ENCODE peak calls at places on chromosomes 5 and 9, in four cellular contexts. One of them, this sample, is unnamed.

GRCh38 chr9:91004484-91004883 is 202.9 kb downstream of the SYK start:
- DNase-seq in HTR-8/SVneo: no peak
- DNase-seq in NCI-H1092 treated with DMSO at 0.1 percent for 48 hours: no peak
- DNase-seq in H7: no peak
- DNase-seq in this sample: no peak

GRCh38 chr9:8052991-8053390 is 253.4 kb upstream of the DMAC1 start:
- DNase-seq in HTR-8/SVneo: no peak
- DNase-seq in H7: no peak
- DNase-seq in NCI-H1092 treated with DMSO at 0.1 percent for 48 hours: no peak
- DNase-seq in this sample: no peak

GRCh38 chr5:31120642-31120948 is 72.9 kb upstream of the CDH6 start:
- DNase-seq in H7: no peak
- DNase-seq in NCI-H1092 treated with DMSO at 0.1 percent for 48 hours: no peak
- DNase-seq in HTR-8/SVneo: no peak
- DNase-seq in this sample: no peak

GRCh38 chr9:69527454-69527853 is 144.7 kb downstream of the APBA1 start:
- DNase-seq in HTR-8/SVneo: no peak
- DNase-seq in NCI-H1092 treated with DMSO at 0.1 percent for 48 hours: peak
- DNase-seq in H7: no peak
- DNase-seq in this sample: no peak

GRCh38 chr5:21688655-21689054 is 1164.5 kb downstream of the CDH12 start:
- DNase-seq in H7: no peak
- DNase-seq in NCI-H1092 treated with DMSO at 0.1 percent for 48 hours: no peak
- DNase-seq in HTR-8/SVneo: no peak
- DNase-seq in this sample: no peak

GRCh38 chr9:71237051-71237450 is 115.6 kb upstream of the TRPM3 start:
- DNase-seq in HTR-8/SVneo: no peak
- DNase-seq in H7: no peak
- DNase-seq in NCI-H1092 treated with DMSO at 0.1 percent for 48 hours: no peak
- DNase-seq in this sample: no peak

GRCh38 chr9:77092536-77092935 is 73.1 kb downstream of the FOXB2 start:
- DNase-seq in HTR-8/SVneo: no peak
- DNase-seq in H7: peak
- DNase-seq in NCI-H1092 treated with DMSO at 0.1 percent for 48 hours: no peak
- DNase-seq in this sample: peak

GRCh38 chr5:40410939-40411635 is 268.6 kb upstream of the PTGER4 start:
- DNase-seq in H7: no peak
- DNase-seq in NCI-H1092 treated with DMSO at 0.1 percent for 48 hours: no peak
- DNase-seq in HTR-8/SVneo: no peak
- DNase-seq in this sample: no peak

GRCh38 chr5:148094336-148094735 is 30.6 kb downstream of the SPINK5 start:
- DNase-seq in H7: no peak
- DNase-seq in HTR-8/SVneo: no peak
- DNase-seq in NCI-H1092 treated with DMSO at 0.1 percent for 48 hours: no peak
- DNase-seq in this sample: no peak

GRCh38 chr5:160460377-160461049 is 38.9 kb downstream of the PTTG1 start:
- DNase-seq in HTR-8/SVneo: no peak
- DNase-seq in H7: no peak
- DNase-seq in NCI-H1092 treated with DMSO at 0.1 percent for 48 hours: no peak
- DNase-seq in this sample: no peak

GRCh38 chr9:17005085-17005484 is 129.8 kb upstream of the CNTLN start:
- DNase-seq in NCI-H1092 treated with DMSO at 0.1 percent for 48 hours: peak
- DNase-seq in H7: no peak
- DNase-seq in HTR-8/SVneo: no peak
- DNase-seq in this sample: peak

GRCh38 chr9:107389617-107390071 is 99.9 kb downstream of the KLF4 start:
- DNase-seq in HTR-8/SVneo: no peak
- DNase-seq in H7: no peak
- DNase-seq in NCI-H1092 treated with DMSO at 0.1 percent for 48 hours: no peak
- DNase-seq in this sample: no peak

GRCh38 chr5:107422494-107422893 is 248.2 kb downstream of the EFNA5 start:
- DNase-seq in NCI-H1092 treated with DMSO at 0.1 percent for 48 hours: no peak
- DNase-seq in H7: no peak
- DNase-seq in HTR-8/SVneo: no peak
- DNase-seq in this sample: peak

GRCh38 chr9:132877818-132878694 is at the start of gene AK8:
- DNase-seq in H7: peak
- DNase-seq in NCI-H1092 treated with DMSO at 0.1 percent for 48 hours: peak
- DNase-seq in HTR-8/SVneo: peak
- DNase-seq in this sample: peak

GRCh38 chr9:122364117-122364782 is 6.6 kb upstream of the PTGS1 start:
- DNase-seq in NCI-H1092 treated with DMSO at 0.1 percent for 48 hours: no peak
- DNase-seq in HTR-8/SVneo: no peak
- DNase-seq in H7: no peak
- DNase-seq in this sample: no peak

GRCh38 chr5:90802695-90803317 is 244.2 kb downstream of the ADGRV1 start:
- DNase-seq in HTR-8/SVneo: peak
- DNase-seq in NCI-H1092 treated with DMSO at 0.1 percent for 48 hours: peak
- DNase-seq in H7: peak
- DNase-seq in this sample: peak

GRCh38 chr9:104740596-104740995 is 6.9 kb upstream of the NIPSNAP3A start:
- DNase-seq in NCI-H1092 treated with DMSO at 0.1 percent for 48 hours: no peak
- DNase-seq in H7: no peak
- DNase-seq in HTR-8/SVneo: no peak
- DNase-seq in this sample: no peak

GRCh38 chr5:78062645-78063044 is 231.9 kb downstream of the AP3B1 start:
- DNase-seq in NCI-H1092 treated with DMSO at 0.1 percent for 48 hours: no peak
- DNase-seq in H7: no peak
- DNase-seq in HTR-8/SVneo: no peak
- DNase-seq in this sample: no peak

GRCh38 chr5:98614341-98614740 is 159.1 kb upstream of the RGMB start:
- DNase-seq in HTR-8/SVneo: no peak
- DNase-seq in H7: no peak
- DNase-seq in NCI-H1092 treated with DMSO at 0.1 percent for 48 hours: no peak
- DNase-seq in this sample: no peak

GRCh38 chr9:89352874-89353649 is 34.8 kb downstream of the SECISBP2 start:
- DNase-seq in HTR-8/SVneo: no peak
- DNase-seq in H7: no peak
- DNase-seq in NCI-H1092 treated with DMSO at 0.1 percent for 48 hours: no peak
- DNase-seq in this sample: no peak

GRCh38 chr9:106479679-106480078 is 383.3 kb upstream of the ZNF462 start:
- DNase-seq in NCI-H1092 treated with DMSO at 0.1 percent for 48 hours: no peak
- DNase-seq in H7: no peak
- DNase-seq in HTR-8/SVneo: no peak
- DNase-seq in this sample: no peak

GRCh38 chr5:68276740-68277139 is 61.2 kb downstream of the PIK3R1 start:
- DNase-seq in HTR-8/SVneo: no peak
- DNase-seq in H7: no peak
- DNase-seq in NCI-H1092 treated with DMSO at 0.1 percent for 48 hours: no peak
- DNase-seq in this sample: no peak